ENCODE peak calls at places on chromosomes 7 and 10, in ten cellular contexts. One of them, this sample, is unnamed.

GRCh38 chr7:17690030-17690429 is 250.3 kb downstream of the SNX13 start:
- DNase-seq in left lobe of liver: no peak
- DNase-seq in activated CD8-positive, alpha-beta memory T cell treated with anti-CD3 and anti-CD28 coated beads, Interleukin-2, amount 50 U/mL, for 48 hours: no peak
- DNase-seq in NCI-H1092: no peak
- DNase-seq in neuronal stem cell: no peak
- DNase-seq in NCI-H345: no peak
- DNase-seq in GM04503: peak
- DNase-seq in AG08396: peak
- DNase-seq in NAMALWA: no peak
- DNase-seq in PC-3: peak
- DNase-seq in this sample: peak

GRCh38 chr10:131198401-131198800 is 113.1 kb downstream of the TCERG1L start:
- DNase-seq in left lobe of liver: peak
- DNase-seq in activated CD8-positive, alpha-beta memory T cell treated with anti-CD3 and anti-CD28 coated beads, Interleukin-2, amount 50 U/mL, for 48 hours: peak
- DNase-seq in NCI-H1092: no peak
- DNase-seq in neuronal stem cell: no peak
- DNase-seq in NCI-H345: no peak
- DNase-seq in GM04503: no peak
- DNase-seq in AG08396: no peak
- DNase-seq in NAMALWA: no peak
- DNase-seq in PC-3: no peak
- DNase-seq in this sample: no peak

GRCh38 chr10:123772645-123773508 is 106.7 kb downstream of the GPR26 start:
- DNase-seq in left lobe of liver: no peak
- DNase-seq in activated CD8-positive, alpha-beta memory T cell treated with anti-CD3 and anti-CD28 coated beads, Interleukin-2, amount 50 U/mL, for 48 hours: peak
- DNase-seq in NCI-H1092: no peak
- DNase-seq in neuronal stem cell: no peak
- DNase-seq in NCI-H345: no peak
- DNase-seq in GM04503: no peak
- DNase-seq in AG08396: no peak
- DNase-seq in NAMALWA: no peak
- DNase-seq in PC-3: no peak
- DNase-seq in this sample: no peak

GRCh38 chr10:122503886-122504285 is 42.5 kb downstream of the HTRA1 start:
- DNase-seq in left lobe of liver: no peak
- DNase-seq in activated CD8-positive, alpha-beta memory T cell treated with anti-CD3 and anti-CD28 coated beads, Interleukin-2, amount 50 U/mL, for 48 hours: no peak
- DNase-seq in NCI-H1092: no peak
- DNase-seq in neuronal stem cell: no peak
- DNase-seq in NCI-H345: no peak
- DNase-seq in GM04503: no peak
- DNase-seq in AG08396: no peak
- DNase-seq in NAMALWA: no peak
- DNase-seq in PC-3: no peak
- DNase-seq in this sample: no peak

GRCh38 chr10:80187465-80188409 is 17.6 kb downstream of the ANXA11 start:
- DNase-seq in left lobe of liver: no peak
- DNase-seq in activated CD8-positive, alpha-beta memory T cell treated with anti-CD3 and anti-CD28 coated beads, Interleukin-2, amount 50 U/mL, for 48 hours: peak
- DNase-seq in NCI-H1092: no peak
- DNase-seq in neuronal stem cell: no peak
- DNase-seq in NCI-H345: peak
- DNase-seq in GM04503: no peak
- DNase-seq in AG08396: no peak
- DNase-seq in NAMALWA: peak
- DNase-seq in PC-3: peak
- DNase-seq in this sample: peak

GRCh38 chr7:81482600-81483186 is 287.2 kb downstream of the HGF start:
- DNase-seq in left lobe of liver: no peak
- DNase-seq in activated CD8-positive, alpha-beta memory T cell treated with anti-CD3 and anti-CD28 coated beads, Interleukin-2, amount 50 U/mL, for 48 hours: no peak
- DNase-seq in NCI-H1092: no peak
- DNase-seq in neuronal stem cell: no peak
- DNase-seq in NCI-H345: peak
- DNase-seq in GM04503: no peak
- DNase-seq in AG08396: no peak
- DNase-seq in NAMALWA: peak
- DNase-seq in PC-3: peak
- DNase-seq in this sample: peak

GRCh38 chr7:151756076-151756731 is 120.7 kb downstream of the PRKAG2 start:
- DNase-seq in left lobe of liver: no peak
- DNase-seq in activated CD8-positive, alpha-beta memory T cell treated with anti-CD3 and anti-CD28 coated beads, Interleukin-2, amount 50 U/mL, for 48 hours: peak
- DNase-seq in NCI-H1092: no peak
- DNase-seq in neuronal stem cell: no peak
- DNase-seq in NCI-H345: no peak
- DNase-seq in GM04503: no peak
- DNase-seq in AG08396: peak
- DNase-seq in NAMALWA: no peak
- DNase-seq in PC-3: peak
- DNase-seq in this sample: no peak

GRCh38 chr7:157250605-157251228 is 86.1 kb upstream of the DNAJB6 start:
- DNase-seq in left lobe of liver: no peak
- DNase-seq in activated CD8-positive, alpha-beta memory T cell treated with anti-CD3 and anti-CD28 coated beads, Interleukin-2, amount 50 U/mL, for 48 hours: no peak
- DNase-seq in NCI-H1092: peak
- DNase-seq in neuronal stem cell: peak
- DNase-seq in NCI-H345: peak
- DNase-seq in GM04503: peak
- DNase-seq in AG08396: peak
- DNase-seq in NAMALWA: peak
- DNase-seq in PC-3: peak
- DNase-seq in this sample: peak

GRCh38 chr10:54469587-54470323 is 331.3 kb downstream of the PCDH15 start:
- DNase-seq in left lobe of liver: no peak
- DNase-seq in activated CD8-positive, alpha-beta memory T cell treated with anti-CD3 and anti-CD28 coated beads, Interleukin-2, amount 50 U/mL, for 48 hours: no peak
- DNase-seq in NCI-H1092: no peak
- DNase-seq in neuronal stem cell: no peak
- DNase-seq in NCI-H345: no peak
- DNase-seq in GM04503: no peak
- DNase-seq in AG08396: no peak
- DNase-seq in NAMALWA: no peak
- DNase-seq in PC-3: no peak
- DNase-seq in this sample: no peak